ENCODE peak calls at places on chromosomes 3 and 15, in four cellular contexts. One of them, this sample, is unnamed.

GRCh38 chr3:160005004-160005403 is 16.4 kb downstream of the IL12A start:
- DNase-seq in fibroblast of pulmonary artery: no peak
- DNase-seq in fibroblast of lung: no peak
- DNase-seq in choroid plexus epithelial cell: no peak
- DNase-seq in this sample: no peak

GRCh38 chr3:194369522-194370279 is at the start of gene LRRC15:
- DNase-seq in fibroblast of pulmonary artery: peak
- DNase-seq in fibroblast of lung: peak
- DNase-seq in choroid plexus epithelial cell: peak
- DNase-seq in this sample: no peak

GRCh38 chr15:70244978-70245542 is 147.3 kb upstream of the TLE3 start:
- DNase-seq in fibroblast of pulmonary artery: no peak
- DNase-seq in fibroblast of lung: no peak
- DNase-seq in choroid plexus epithelial cell: no peak
- DNase-seq in this sample: no peak

GRCh38 chr3:143298886-143299535 is 179.4 kb downstream of the CHST2 start:
- DNase-seq in fibroblast of lung: no peak
- DNase-seq in fibroblast of pulmonary artery: no peak
- DNase-seq in choroid plexus epithelial cell: no peak
- DNase-seq in this sample: no peak

GRCh38 chr3:38474928-38475605 is 21.1 kb upstream of the EXOG start:
- DNase-seq in choroid plexus epithelial cell: no peak
- DNase-seq in fibroblast of pulmonary artery: no peak
- DNase-seq in fibroblast of lung: no peak
- DNase-seq in this sample: no peak

GRCh38 chr3:77780621-77781020 is 740.7 kb downstream of the ROBO2 start:
- DNase-seq in choroid plexus epithelial cell: no peak
- DNase-seq in fibroblast of lung: no peak
- DNase-seq in fibroblast of pulmonary artery: no peak
- DNase-seq in this sample: no peak

GRCh38 chr3:70550723-70551319 is 238.4 kb upstream of the MDFIC2 start:
- DNase-seq in choroid plexus epithelial cell: peak
- DNase-seq in fibroblast of lung: peak
- DNase-seq in fibroblast of pulmonary artery: peak
- DNase-seq in this sample: peak

GRCh38 chr3:53464424-53464823 is 30.0 kb upstream of the CACNA1D start:
- DNase-seq in choroid plexus epithelial cell: peak
- DNase-seq in fibroblast of lung: no peak
- DNase-seq in fibroblast of pulmonary artery: no peak
- DNase-seq in this sample: no peak

GRCh38 chr15:55789066-55789660 is 46.2 kb upstream of the PRTG start:
- DNase-seq in fibroblast of pulmonary artery: no peak
- DNase-seq in fibroblast of lung: no peak
- DNase-seq in choroid plexus epithelial cell: no peak
- DNase-seq in this sample: no peak

GRCh38 chr3:27960133-27960532 is 238.0 kb upstream of the EOMES start:
- DNase-seq in fibroblast of lung: peak
- DNase-seq in fibroblast of pulmonary artery: peak
- DNase-seq in choroid plexus epithelial cell: peak
- DNase-seq in this sample: no peak

GRCh38 chr3:48694610-48695051 is 8.9 kb upstream of the NCKIPSD start:
- DNase-seq in fibroblast of lung: peak
- DNase-seq in fibroblast of pulmonary artery: peak
- DNase-seq in choroid plexus epithelial cell: peak
- DNase-seq in this sample: peak

GRCh38 chr3:61704807-61705206 is 143.4 kb downstream of the PTPRG start:
- DNase-seq in choroid plexus epithelial cell: no peak
- DNase-seq in fibroblast of pulmonary artery: no peak
- DNase-seq in fibroblast of lung: no peak
- DNase-seq in this sample: no peak

GRCh38 chr15:39188930-39189329 is 391.9 kb upstream of the THBS1 start:
- DNase-seq in choroid plexus epithelial cell: peak
- DNase-seq in fibroblast of lung: peak
- DNase-seq in fibroblast of pulmonary artery: peak
- DNase-seq in this sample: no peak

GRCh38 chr3:149816986-149817385 is 4.0 kb downstream of the RNF13 start:
- DNase-seq in fibroblast of lung: peak
- DNase-seq in choroid plexus epithelial cell: peak
- DNase-seq in fibroblast of pulmonary artery: peak
- DNase-seq in this sample: no peak

GRCh38 chr3:140440446-140440845 is 237.4 kb upstream of the TRIM42 start:
- DNase-seq in fibroblast of pulmonary artery: no peak
- DNase-seq in choroid plexus epithelial cell: no peak
- DNase-seq in fibroblast of lung: no peak
- DNase-seq in this sample: no peak

GRCh38 chr15:66679657-66680108 is 22.4 kb upstream of the SMAD6 start:
- DNase-seq in fibroblast of pulmonary artery: peak
- DNase-seq in fibroblast of lung: peak
- DNase-seq in choroid plexus epithelial cell: peak
- DNase-seq in this sample: peak

GRCh38 chr15:101043911-101044624 is 124.9 kb downstream of the LRRK1 start:
- DNase-seq in fibroblast of lung: no peak
- DNase-seq in choroid plexus epithelial cell: no peak
- DNase-seq in fibroblast of pulmonary artery: no peak
- DNase-seq in this sample: no peak

GRCh38 chr3:139301183-139301582 is 42.6 kb upstream of the MRPS22 start:
- DNase-seq in choroid plexus epithelial cell: peak
- DNase-seq in fibroblast of pulmonary artery: peak
- DNase-seq in fibroblast of lung: no peak
- DNase-seq in this sample: no peak

GRCh38 chr15:88975891-88976290 is 62.7 kb upstream of the MFGE8 start:
- DNase-seq in fibroblast of lung: no peak
- DNase-seq in choroid plexus epithelial cell: no peak
- DNase-seq in fibroblast of pulmonary artery: peak
- DNase-seq in this sample: no peak

GRCh38 chr3:186511245-186511644 is 32.9 kb downstream of the CRYGS start:
- DNase-seq in fibroblast of pulmonary artery: no peak
- DNase-seq in fibroblast of lung: no peak
- DNase-seq in choroid plexus epithelial cell: no peak
- DNase-seq in this sample: no peak

GRCh38 chr15:35032471-35032870 is 44.4 kb upstream of the ZNF770 start:
- DNase-seq in fibroblast of pulmonary artery: no peak
- DNase-seq in choroid plexus epithelial cell: no peak
- DNase-seq in fibroblast of lung: no peak
- DNase-seq in this sample: no peak

GRCh38 chr15:35626531-35626930 is 80.6 kb upstream of the DPH6 start:
- DNase-seq in choroid plexus epithelial cell: no peak
- DNase-seq in fibroblast of lung: peak
- DNase-seq in fibroblast of pulmonary artery: peak
- DNase-seq in this sample: peak

GRCh38 chr3:159904911-159905310 is 83.7 kb upstream of the IL12A start:
- DNase-seq in fibroblast of lung: no peak
- DNase-seq in fibroblast of pulmonary artery: no peak
- DNase-seq in choroid plexus epithelial cell: no peak
- DNase-seq in this sample: no peak

GRCh38 chr15:78640840-78641733 is at the start of gene CHRNB4:
- DNase-seq in fibroblast of lung: no peak
- DNase-seq in fibroblast of pulmonary artery: peak
- DNase-seq in choroid plexus epithelial cell: peak
- DNase-seq in this sample: peak

GRCh38 chr3:49901351-49902339 is 2.0 kb downstream of the MST1R start:
- DNase-seq in fibroblast of lung: peak
- DNase-seq in fibroblast of pulmonary artery: no peak
- DNase-seq in choroid plexus epithelial cell: no peak
- DNase-seq in this sample: no peak

GRCh38 chr15:70857547-70858265 is 3.7 kb upstream of the LARP6 start:
- DNase-seq in choroid plexus epithelial cell: peak
- DNase-seq in fibroblast of lung: peak
- DNase-seq in fibroblast of pulmonary artery: peak
- DNase-seq in this sample: no peak

GRCh38 chr3:181105636-181106035 is 116.1 kb upstream of the DNAJC19 start:
- DNase-seq in fibroblast of lung: no peak
- DNase-seq in choroid plexus epithelial cell: no peak
- DNase-seq in fibroblast of pulmonary artery: no peak
- DNase-seq in this sample: peak

DNA sequence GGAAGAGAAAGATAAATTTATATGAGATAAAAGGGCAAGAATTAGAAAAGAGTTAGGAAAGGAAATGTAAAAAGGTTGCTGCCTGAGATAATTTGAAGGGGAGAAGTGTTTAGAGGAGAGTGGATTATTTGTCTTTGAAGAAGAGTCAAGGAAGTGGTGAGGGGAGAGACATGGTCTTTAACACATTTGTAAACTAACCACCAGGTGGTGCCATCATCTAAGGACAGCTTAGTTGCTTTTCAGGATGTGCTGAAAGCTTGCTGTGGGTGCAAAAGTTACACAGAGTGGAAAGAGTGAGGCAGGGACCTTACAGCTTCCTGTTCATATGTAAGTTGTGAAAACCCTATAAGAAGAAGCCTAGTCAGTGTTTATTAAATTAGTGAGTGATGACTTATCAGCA is 114.1 kb upstream of the DNAJC19 start:
- DNase-seq in fibroblast of pulmonary artery: peak
- DNase-seq in choroid plexus epithelial cell: peak
- DNase-seq in fibroblast of lung: peak
- DNase-seq in this sample: peak
- H3K4me3 ChIP-seq in fibroblast of pulmonary artery: no peak
- H3K4me3 ChIP-seq in choroid plexus epithelial cell: no peak
- H3K4me3 ChIP-seq in fibroblast of lung: no peak
- H3K4me3 ChIP-seq in this sample: no peak

DNA sequence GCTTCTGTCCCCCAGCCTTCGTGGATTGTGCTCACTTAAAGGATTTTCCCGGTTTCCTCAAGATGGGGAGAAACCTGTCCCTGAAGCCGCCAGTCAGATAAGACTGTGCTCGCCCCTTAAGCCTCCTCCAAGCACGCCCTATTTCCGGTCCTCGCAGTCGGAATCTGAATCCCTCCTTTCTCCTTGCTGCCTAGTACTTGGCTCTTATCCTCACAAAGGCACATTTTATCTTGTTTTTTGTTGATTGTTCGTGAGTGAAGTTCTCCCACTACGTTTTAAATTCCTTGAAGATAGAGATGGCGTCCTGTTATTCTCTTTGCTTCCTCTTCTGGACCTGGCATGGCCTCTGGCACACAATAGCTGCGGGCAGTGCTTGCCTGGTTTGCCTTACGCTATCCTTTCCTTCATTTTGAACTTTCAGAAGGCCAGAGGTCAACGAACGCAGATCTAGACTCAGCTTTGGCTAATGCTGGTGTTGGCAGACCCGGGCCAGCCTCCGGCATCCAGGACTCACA is 1.7 kb downstream of the CLDN11 start:
- DNase-seq in choroid plexus epithelial cell: peak
- DNase-seq in fibroblast of pulmonary artery: peak
- DNase-seq in fibroblast of lung: peak
- DNase-seq in this sample: no peak
- H3K4me3 ChIP-seq in choroid plexus epithelial cell: peak
- H3K4me3 ChIP-seq in fibroblast of pulmonary artery: peak
- H3K4me3 ChIP-seq in fibroblast of lung: peak
- H3K4me3 ChIP-seq in this sample: no peak

GRCh38 chr3:146250449-146251382 is at the start of gene PLSCR4:
- DNase-seq in fibroblast of lung: peak
- DNase-seq in fibroblast of pulmonary artery: peak
- DNase-seq in choroid plexus epithelial cell: peak
- DNase-seq in this sample: peak

GRCh38 chr3:146243559-146243958 is 7.3 kb downstream of the PLSCR4 start:
- DNase-seq in fibroblast of pulmonary artery: no peak
- DNase-seq in choroid plexus epithelial cell: no peak
- DNase-seq in fibroblast of lung: no peak
- DNase-seq in this sample: no peak

GRCh38 chr3:146246493-146246892 is 4.4 kb downstream of the PLSCR4 start:
- DNase-seq in fibroblast of pulmonary artery: no peak
- DNase-seq in fibroblast of lung: no peak
- DNase-seq in choroid plexus epithelial cell: no peak
- DNase-seq in this sample: no peak

DNA sequence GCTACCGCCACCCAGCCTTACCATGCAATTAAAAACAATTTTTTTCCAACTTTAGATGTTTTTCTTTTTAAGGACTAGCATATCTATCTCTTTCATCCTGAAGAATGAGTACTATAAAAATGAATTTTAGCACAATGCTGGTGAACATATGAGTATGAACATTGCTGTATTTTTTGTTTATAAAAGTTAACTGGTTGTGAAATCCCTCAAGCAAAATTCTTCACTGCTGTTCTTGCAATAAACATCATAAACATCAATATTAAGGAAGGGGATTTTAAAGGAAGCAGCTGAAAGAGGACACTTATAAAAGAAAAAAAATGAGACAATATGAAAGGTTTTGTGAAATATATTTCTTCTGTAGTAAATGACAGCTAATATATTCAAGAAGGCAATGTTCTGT is 3.0 kb downstream of the PLSCR4 start:
- DNase-seq in choroid plexus epithelial cell: no peak
- DNase-seq in fibroblast of pulmonary artery: no peak
- DNase-seq in fibroblast of lung: peak
- DNase-seq in this sample: no peak
- H3K4me3 ChIP-seq in choroid plexus epithelial cell: no peak
- H3K4me3 ChIP-seq in fibroblast of pulmonary artery: peak
- H3K4me3 ChIP-seq in fibroblast of lung: peak
- H3K4me3 ChIP-seq in this sample: no peak

DNA sequence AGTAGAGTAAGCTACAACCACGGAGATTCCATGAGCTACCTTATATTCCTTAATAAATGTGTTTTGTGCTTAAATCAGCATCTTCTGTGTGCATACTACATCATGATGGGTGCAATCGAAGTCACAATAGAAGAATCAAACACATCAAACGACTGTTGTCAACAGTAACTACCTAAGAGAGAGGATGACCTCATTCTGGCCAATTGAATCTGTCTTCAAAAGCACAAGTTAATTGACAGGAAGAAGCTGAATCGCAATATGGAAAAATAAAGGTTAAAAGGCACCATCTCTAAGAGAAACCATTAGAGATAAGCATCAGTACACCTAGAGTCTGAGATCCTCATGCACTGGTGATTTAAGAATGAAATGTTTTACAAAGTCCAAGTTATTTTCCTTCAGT is 39.0 kb downstream of the CD200R1L start:
- DNase-seq in fibroblast of pulmonary artery: no peak
- DNase-seq in choroid plexus epithelial cell: no peak
- DNase-seq in fibroblast of lung: no peak
- DNase-seq in this sample: no peak
- H3K4me3 ChIP-seq in fibroblast of pulmonary artery: no peak
- H3K4me3 ChIP-seq in choroid plexus epithelial cell: no peak
- H3K4me3 ChIP-seq in fibroblast of lung: no peak
- H3K4me3 ChIP-seq in this sample: no peak